ENCODE peak calls at places on chromosomes 11 and 22, in four cellular contexts. U is AG08396; A is activated CD4-positive, CD25-positive, alpha-beta regulatory T cell treated with anti-CD3 and anti-CD28 coated beads, Interleukin-2, amount 50 U/mL, for 72 hours; N is naive thymus-derived CD8-positive, alpha-beta T cell. Z is an unnamed sample.

GRCh38 chr11:113006916-113007445 is 45.8 kb downstream of the NCAM1 start:
- DNase-seq in U (no peak), A (no peak), N (no peak), Z (no peak)

GRCh38 chr11:60935676-60936442 is 11.6 kb downstream of the TMEM132A start:
- DNase-seq in U (no peak), A (no peak), N (no peak), Z (no peak)

GRCh38 chr11:125315088-125315740 is 150.7 kb downstream of the PKNOX2 start:
- DNase-seq in U (no peak), A (no peak), N (no peak), Z (no peak)

GRCh38 chr22:38754247-38755154 is 1.3 kb downstream of the SUN2 start:
- DNase-seq in U (peak), A (no peak), N (no peak), Z (peak)

GRCh38 chr22:48798281-48799226 is 1029.1 kb downstream of the BRD1 start:
- DNase-seq in U (no peak), A (no peak), N (no peak), Z (no peak)

GRCh38 chr22:26318975-26319374 is 110.1 kb upstream of the ASPHD2 start:
- DNase-seq in U (peak), A (no peak), N (no peak), Z (no peak)

GRCh38 chr11:110431212-110432073 is 1.7 kb downstream of the FDX1 start:
- DNase-seq in U (peak), A (no peak), N (no peak), Z (peak)

GRCh38 chr11:2461253-2462091 is 16.7 kb downstream of the KCNQ1 start:
- DNase-seq in U (no peak), A (peak), N (no peak), Z (no peak)

GRCh38 chr11:126282742-126283591 is at the start of gene TIRAP:
- DNase-seq in U (peak), A (peak), N (peak), Z (peak)

GRCh38 chr11:19792510-19792909 is 79.9 kb downstream of the NAV2 start:
- DNase-seq in U (no peak), A (no peak), N (no peak), Z (peak)

GRCh38 chr11:102139081-102139498 is 28.8 kb downstream of the YAP1 start:
- DNase-seq in U (peak), A (no peak), N (no peak), Z (peak)

GRCh38 chr11:95968585-95968984 is 44.7 kb upstream of the MTMR2 start:
- DNase-seq in U (no peak), A (no peak), N (no peak), Z (no peak)

GRCh38 chr11:110776091-110776490 is 63.9 kb upstream of the ARHGAP20 start:
- DNase-seq in U (no peak), A (no peak), N (no peak), Z (no peak)

GRCh38 chr11:35968386-35969088 is 24.7 kb downstream of the LDLRAD3 start:
- DNase-seq in U (no peak), A (no peak), N (no peak), Z (no peak)

GRCh38 chr11:66082936-66083698 is 13.0 kb downstream of the PACS1 start:
- DNase-seq in U (no peak), A (no peak), N (no peak), Z (peak)

GRCh38 chr11:117822522-117823033 is 2.0 kb downstream of the FXYD2 start:
- DNase-seq in U (no peak), A (no peak), N (no peak), Z (no peak)

GRCh38 chr11:17598700-17599459 is 51.8 kb downstream of the OTOG start:
- DNase-seq in U (peak), A (peak), N (peak), Z (peak)

GRCh38 chr11:58770627-58771457 is 39.1 kb upstream of the GLYAT start:
- DNase-seq in U (peak), A (no peak), N (no peak), Z (peak)

Z was measured in A673.